ENCODE peak calls at places on chromosomes 6 and 20, in eight cellular contexts. J, L, F, H, E, V, O and Q are unnamed samples. For H3K36me3, the result is how much of the 10 kb centered on the place peaks cover.

GRCh38 chr20:50595988-50596693 is 86.0 kb downstream of the PTPN1 start:
- DNase-seq in F (no peak), J (peak), H (no peak), E (no peak), V (no peak), L (no peak), O (peak), Q (peak)

GRCh38 chr6:138430361-138431145 is 26.5 kb downstream of the HEBP2 start:
- DNase-seq in V (no peak), F (no peak), E (no peak), O (no peak), L (no peak), H (no peak), J (no peak), Q (no peak)

GRCh38 chr6:17281497-17282481 is 628 bp downstream of the RBM24 start:
- DNase-seq in V (peak), J (peak), F (no peak), L (peak), H (no peak), O (peak), E (peak), Q (peak)

GRCh38 chr20:60813066-60813465 is 439.0 kb upstream of the CDH4 start:
- DNase-seq in F (no peak), H (no peak), L (no peak), O (no peak), V (no peak), E (no peak), J (no peak), Q (no peak)

GRCh38 chr6:163036251-163036650 is 308.5 kb downstream of the PACRG start:
- DNase-seq in E (no peak), H (no peak), J (no peak), V (no peak), F (no peak), L (peak), O (no peak), Q (no peak)

GRCh38 chr20:45117581-45117980 is 2.6 kb upstream of the WFDC5 start:
- DNase-seq in O (no peak), F (peak), L (no peak), H (no peak), V (no peak), E (no peak), J (no peak), Q (no peak)

GRCh38 chr20:22848364-22848763 is 186.7 kb upstream of the SSTR4 start:
- DNase-seq in V (no peak), L (no peak), O (no peak), E (no peak), J (no peak), F (no peak), H (no peak), Q (no peak)

GRCh38 chr6:138440758-138441362 is 36.8 kb downstream of the HEBP2 start:
- DNase-seq in F (no peak), J (no peak), L (no peak), H (no peak), E (no peak), V (no peak), O (no peak), Q (no peak)

GRCh38 chr6:107763959-107764358 is 60.2 kb downstream of the SCML4 start:
- DNase-seq in E (peak), F (no peak), H (no peak), V (no peak), L (peak), O (no peak), J (peak), Q (no peak)

GRCh38 chr20:45783656-45784294 is 7.9 kb downstream of the WFDC3 start:
- DNase-seq in F (peak), H (no peak), E (no peak), O (no peak), J (no peak), L (no peak), V (no peak), Q (no peak)

GRCh38 chr20:58650181-58650775 is 805 bp upstream of the STX16 start:
- DNase-seq in L (peak), J (peak), H (no peak), V (peak), O (no peak), F (no peak), E (no peak), Q (peak)

GRCh38 chr6:55058682-55059081 is 115.6 kb upstream of the HCRTR2 start:
- DNase-seq in V (no peak), F (no peak), L (no peak), H (no peak), J (no peak), O (no peak), E (no peak), Q (no peak)

GRCh38 chr6:148565931-148566663 is 180.7 kb upstream of the UST start:
- DNase-seq in V (no peak), H (no peak), O (no peak), L (peak), J (peak), F (peak), E (peak), Q (no peak)

GRCh38 chr20:51354769-51355319 is 187.7 kb downstream of the NFATC2 start:
- DNase-seq in V (no peak), H (no peak), E (peak), O (peak), L (peak), F (peak), J (peak), Q (no peak)

GRCh38 chr20:9557411-9557810 is 43.0 kb downstream of the LAMP5 start:
- DNase-seq in L (no peak), F (no peak), J (no peak), E (no peak), H (no peak), V (no peak), O (no peak), Q (no peak)

GRCh38 chr6:2716926-2717700 is 33.6 kb downstream of the MYLK4 start:
- DNase-seq in J (no peak), F (no peak), H (no peak), L (no peak), O (no peak), V (no peak), E (no peak), Q (no peak)

GRCh38 chr6:38305995-38306681 is 333.6 kb downstream of the BTBD9 start:
- DNase-seq in F (no peak), E (no peak), J (no peak), H (no peak), O (no peak), V (no peak), L (no peak), Q (no peak)

GRCh38 chr20:34111057-34111711 is 859 bp downstream of the EIF2S2 start:
- DNase-seq in H (no peak), V (no peak), J (peak), L (peak), O (no peak), E (peak), F (peak), Q (no peak)

GRCh38 chr20:34110025-34111013 is 1.7 kb downstream of the EIF2S2 start:
- DNase-seq in J (peak), O (no peak), V (no peak), H (no peak), F (no peak), E (peak), L (peak), Q (no peak)

GRCh38 chr20:34111712-34112599 is at the start of gene EIF2S2:
- DNase-seq in O (peak), H (peak), E (peak), F (peak), V (peak), L (peak), J (peak), Q (peak)

GRCh38 chr20:34108616-34109174 is 3.3 kb downstream of the EIF2S2 start:
- DNase-seq in V (no peak), E (no peak), O (no peak), J (no peak), H (no peak), F (no peak), L (peak), Q (no peak)

DNA sequence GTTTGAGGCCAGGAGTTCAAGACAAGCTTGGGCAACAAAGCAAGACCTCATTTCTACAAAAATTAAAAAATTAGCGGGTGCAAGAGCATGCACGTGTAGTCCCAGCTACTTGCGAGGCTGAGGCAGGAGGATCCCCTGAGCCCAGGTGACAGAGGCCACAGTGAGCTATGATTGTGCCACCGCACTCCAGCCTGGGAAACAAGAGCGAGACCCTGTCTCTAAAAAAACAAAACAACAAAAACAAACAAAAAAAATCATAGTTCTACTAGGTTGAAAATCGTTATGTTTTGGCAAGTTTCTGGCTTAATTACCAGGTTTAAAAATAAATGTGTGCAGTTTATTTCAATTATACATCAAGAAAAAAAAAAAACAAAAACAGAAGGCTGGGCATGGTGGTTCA is 2.6 kb downstream of the EIF2S2 start:
- DNase-seq in E (no peak), V (no peak), O (no peak), L (no peak), H (no peak), F (no peak), J (no peak), Q (no peak)
- H3K9ac ChIP-seq in E (no peak), V (no peak), O (no peak), L (peak), H (no peak), F (no peak), J (no peak), Q (peak)

DNA sequence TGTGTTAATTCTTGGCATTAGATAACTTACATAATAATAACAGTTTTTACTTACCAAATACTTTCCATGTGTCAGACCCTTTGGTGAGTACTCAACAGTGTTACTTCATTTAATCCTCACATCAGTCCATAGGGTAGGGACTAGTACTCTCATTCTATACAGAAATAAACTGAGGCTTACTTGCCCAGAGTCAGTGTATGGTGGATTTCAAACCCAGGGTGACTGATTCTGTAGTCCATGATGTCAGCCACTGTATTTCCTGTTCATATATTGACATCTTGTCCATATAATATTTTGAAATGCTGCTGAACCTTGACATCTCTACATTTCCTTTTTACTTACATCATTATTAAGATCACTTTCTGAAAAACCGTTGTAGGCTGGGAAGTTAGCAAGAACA is 2.5 kb upstream of the PNLDC1 start:
- DNase-seq in L (no peak), O (no peak), E (no peak), J (no peak), H (no peak), V (no peak), F (no peak), Q (no peak)
- H3K36me3 ChIP-seq in L (under half), O (under half), E (half or more), J (under half), H (under half), V (half or more), F (under half), Q (half or more)

DNA sequence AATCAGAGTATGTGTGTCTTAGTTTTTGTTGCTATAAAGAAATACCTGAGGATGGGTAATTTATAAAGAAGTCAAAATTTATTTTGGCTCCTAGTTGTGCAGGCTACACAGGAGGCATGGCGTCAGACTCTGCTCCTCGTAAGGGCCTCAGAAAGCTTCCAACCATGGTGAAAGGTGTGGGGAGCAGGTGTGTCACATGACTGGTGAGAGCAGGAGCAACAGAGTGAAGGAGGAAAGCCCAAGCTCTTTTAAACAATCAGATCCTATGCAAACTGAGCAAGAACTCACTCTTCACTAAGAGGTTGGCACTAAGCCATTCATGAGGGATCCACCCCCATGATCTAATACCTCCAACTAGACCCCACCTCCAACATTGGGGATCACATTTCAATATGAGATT is 1524.3 kb downstream of the HACE1 start:
- DNase-seq in H (no peak), E (no peak), V (no peak), O (peak), L (no peak), F (no peak), J (no peak), Q (no peak)
- H3K9ac ChIP-seq in H (no peak), E (no peak), V (no peak), O (no peak), L (no peak), F (no peak), J (no peak), Q (no peak)

DNA sequence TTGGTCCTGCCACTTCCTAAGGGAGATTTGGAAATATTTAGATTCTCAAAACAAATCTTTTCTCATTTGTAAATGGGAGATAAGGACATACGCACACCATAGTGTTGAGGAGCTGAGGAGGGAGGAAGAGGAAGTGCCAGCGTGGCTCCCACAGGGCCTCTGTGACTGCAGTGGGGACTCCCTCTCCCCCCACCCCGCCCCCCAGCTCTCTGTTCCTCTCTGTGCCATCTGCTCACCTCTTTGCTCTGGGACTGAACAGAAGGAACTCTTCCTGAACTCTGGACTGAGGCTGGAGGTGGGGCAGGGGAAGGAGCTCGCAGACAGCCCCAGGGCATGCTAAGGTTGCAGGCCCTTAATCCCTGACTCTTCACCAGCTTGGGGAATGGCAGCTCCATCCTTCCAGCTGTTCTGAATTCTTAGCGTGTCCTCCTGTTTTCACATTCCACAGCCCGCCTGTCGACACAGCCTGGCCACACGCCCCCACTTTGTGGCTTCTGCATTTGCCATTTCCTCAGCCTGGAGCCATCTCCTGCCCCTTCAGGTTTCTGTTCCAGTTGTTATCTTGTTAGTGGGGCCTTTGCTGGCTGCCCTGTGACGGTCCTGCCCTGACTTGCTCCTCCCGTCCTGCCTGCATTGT is 11.5 kb downstream of the DDX27 start:
- DNase-seq in V (no peak), H (no peak), O (no peak), F (no peak), E (peak), L (peak), J (no peak), Q (no peak)
- H3K36me3 ChIP-seq in V (half or more), H (under half), O (under half), F (half or more), E (half or more), L (under half), J (under half), Q (half or more)

GRCh38 chr6:143743256-143744166 is 65.7 kb downstream of the PHACTR2 start:
- DNase-seq in H (no peak), J (peak), V (no peak), F (no peak), O (no peak), L (peak), E (no peak), Q (no peak)
- H3K9ac ChIP-seq in H (no peak), J (no peak), V (no peak), F (no peak), O (no peak), L (no peak), E (peak), Q (no peak)

GRCh38 chr6:222468-222867 is 69.8 kb upstream of the DUSP22 start:
- DNase-seq in J (no peak), O (no peak), V (no peak), F (no peak), L (no peak), H (no peak), E (no peak), Q (peak)
- H3K36me3 ChIP-seq in J (under half), O (under half), V (under half), F (under half), L (under half), H (under half), E (under half), Q (under half)

DNA sequence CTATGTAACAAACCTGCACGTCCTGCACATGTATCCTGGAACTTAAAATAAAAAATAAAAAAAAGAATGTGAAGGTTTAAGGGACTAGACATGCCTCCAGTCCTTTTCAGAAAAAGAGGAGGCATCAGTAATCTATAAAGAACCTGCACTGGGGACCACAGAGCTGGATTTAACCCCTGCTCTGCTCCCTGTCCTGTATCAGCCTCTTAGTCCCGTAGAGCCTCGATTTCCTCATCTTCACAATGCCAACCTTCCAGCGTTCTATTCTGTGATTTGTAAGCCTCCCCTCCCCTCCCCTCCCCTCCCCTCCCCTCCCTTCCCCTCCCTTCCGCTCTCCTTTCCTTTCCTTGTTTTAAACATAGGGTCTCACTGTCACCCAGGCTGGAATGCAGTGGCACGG is 31.1 kb upstream of the TMEM181 start:
- DNase-seq in J (no peak), H (no peak), V (no peak), L (no peak), O (no peak), E (no peak), F (no peak), Q (peak)
- H3K9ac ChIP-seq in J (no peak), H (no peak), V (no peak), L (no peak), O (no peak), E (no peak), F (no peak), Q (no peak)